ENCODE peak calls at places on chromosomes 5 and 9, in seven cellular contexts. T is mesendoderm, Q is H9, Y is neuronal stem cell, J is H1, U is mesenchymal stem cell, R is trophoblast cell. L is an unnamed sample.

GRCh38 chr9:15249042-15249818 is 57.8 kb downstream of the TTC39B start:
- DNase-seq in U (peak), J (no peak), Y (no peak), T (peak), Q (no peak), R (no peak), L (peak)

GRCh38 chr5:150492621-150493020 is 15.3 kb upstream of the NDST1 start:
- DNase-seq in R (peak), Q (no peak), U (peak), T (no peak), Y (no peak), J (no peak), L (peak)

GRCh38 chr9:106758911-106759310 is 104.1 kb upstream of the ZNF462 start:
- DNase-seq in Q (no peak), J (no peak), U (peak), T (no peak), Y (no peak), R (no peak), L (no peak)

GRCh38 chr5:136210259-136210658 is 17.3 kb upstream of the SMIM32 start:
- DNase-seq in J (no peak), U (peak), Q (no peak), T (no peak), Y (no peak), R (no peak), L (no peak)

GRCh38 chr9:23194281-23194680 is 631.8 kb downstream of the ELAVL2 start:
- DNase-seq in Q (no peak), Y (no peak), R (no peak), U (no peak), T (no peak), J (no peak), L (no peak)

GRCh38 chr9:29319727-29320513 is 1746.6 kb upstream of the C9orf72 start:
- DNase-seq in Y (no peak), R (no peak), Q (no peak), J (no peak), U (peak), T (no peak), L (no peak)

GRCh38 chr5:125140855-125141254 is 394.4 kb upstream of the ZNF608 start:
- DNase-seq in Y (no peak), T (no peak), Q (no peak), R (no peak), U (peak), J (no peak), L (peak)

GRCh38 chr9:33489070-33489469 is 15.3 kb upstream of the NOL6 start:
- DNase-seq in R (no peak), J (no peak), Q (no peak), U (peak), Y (no peak), T (no peak), L (peak)

GRCh38 chr9:89564257-89564878 is 40.4 kb upstream of the GADD45G start:
- DNase-seq in Q (peak), U (no peak), R (peak), J (peak), Y (peak), T (peak), L (no peak)

GRCh38 chr9:136862849-136863622 is 3.1 kb downstream of the EDF1 start:
- DNase-seq in U (no peak), T (no peak), J (no peak), Q (no peak), Y (no peak), R (no peak), L (no peak)

GRCh38 chr9:114900937-114901802 is 29.2 kb downstream of the TNFSF8 start:
- DNase-seq in Q (no peak), R (peak), U (peak), T (no peak), Y (no peak), J (no peak), L (peak)

GRCh38 chr5:143887901-143888648 is 76.1 kb downstream of the HMHB1 start:
- DNase-seq in U (peak), R (no peak), Q (no peak), Y (no peak), T (no peak), J (no peak), L (peak)

GRCh38 chr5:140020601-140021177 is 22.4 kb downstream of the NRG2 start:
- DNase-seq in U (no peak), Y (no peak), J (no peak), Q (no peak), R (no peak), T (no peak), L (no peak)

GRCh38 chr5:139845846-139846681 is 50.5 kb downstream of the PSD2 start:
- DNase-seq in Q (no peak), Y (no peak), R (no peak), U (no peak), J (no peak), T (no peak), L (no peak)

GRCh38 chr5:6551955-6552313 is 80.9 kb downstream of the NSUN2 start:
- DNase-seq in J (no peak), T (no peak), U (no peak), Y (no peak), R (no peak), Q (no peak), L (no peak)

GRCh38 chr5:102778478-102778877 is 23.4 kb downstream of the PAM start:
- DNase-seq in Q (no peak), R (no peak), U (no peak), J (no peak), T (no peak), Y (no peak), L (peak)

GRCh38 chr5:59738039-59738438 is 155.5 kb downstream of the PDE4D start:
- DNase-seq in Q (no peak), T (no peak), Y (no peak), J (no peak), R (no peak), U (no peak), L (no peak)

GRCh38 chr5:114952876-114953275 is 216.8 kb downstream of the TRIM36 start:
- DNase-seq in R (no peak), T (no peak), Q (no peak), U (no peak), J (no peak), Y (no peak), L (no peak)

GRCh38 chr9:129868033-129868395 is 32.8 kb downstream of the USP20 start:
- DNase-seq in Y (no peak), Q (no peak), T (no peak), J (no peak), R (no peak), U (no peak), L (no peak)

GRCh38 chr9:129864991-129865647 is 29.9 kb downstream of the USP20 start:
- DNase-seq in Y (no peak), R (no peak), Q (peak), J (no peak), U (no peak), T (peak), L (no peak)

GRCh38 chr9:129866373-129867137 is 31.3 kb downstream of the USP20 start:
- DNase-seq in Q (no peak), R (no peak), Y (no peak), U (no peak), T (no peak), J (no peak), L (no peak)

GRCh38 chr9:129867138-129868032 is 32.1 kb downstream of the USP20 start:
- DNase-seq in Q (peak), U (no peak), Y (no peak), R (no peak), J (no peak), T (peak), L (no peak)

DNA sequence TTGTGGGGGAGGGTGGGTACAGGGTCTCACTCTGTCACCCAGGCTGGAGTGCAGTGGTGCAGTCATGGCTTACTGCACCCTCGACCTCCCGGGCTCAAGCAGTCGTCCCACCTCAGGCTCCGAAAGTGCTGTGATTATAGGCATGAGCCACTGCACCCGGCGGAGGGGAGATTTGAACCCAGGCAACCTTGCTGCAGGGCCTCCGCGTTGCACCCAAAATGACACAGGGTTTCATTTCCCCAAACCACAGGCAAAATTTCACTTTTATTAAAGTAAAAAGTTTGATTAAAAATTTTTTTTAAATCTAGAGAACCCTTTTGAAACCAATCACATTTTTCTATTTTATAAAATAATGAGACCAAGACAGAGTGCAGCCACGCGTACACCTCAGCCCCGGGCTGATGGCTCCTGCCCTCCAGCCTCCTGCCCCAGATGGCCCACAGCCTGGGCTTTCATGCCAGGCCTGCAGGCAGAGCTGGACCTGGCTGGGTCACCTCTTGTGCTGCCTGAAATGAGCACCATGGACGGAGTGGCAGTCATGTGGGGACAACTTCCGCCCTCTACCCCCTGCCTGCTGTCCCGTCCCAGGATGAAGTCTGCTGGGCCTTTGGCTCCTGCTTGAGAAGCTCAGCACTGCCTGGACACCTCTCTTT is 30.5 kb downstream of the USP20 start:
- DNase-seq in Q (peak), R (no peak), U (no peak), J (no peak), T (no peak), Y (no peak), L (no peak)
- H2BK5ac ChIP-seq in Q (no peak), R (no peak), U (no peak), J (no peak), T (no peak), Y (no peak), L (no peak)

GRCh38 chr9:4670591-4670990 is 4.3 kb upstream of the SPATA6L start:
- DNase-seq in R (no peak), J (no peak), T (no peak), Q (no peak), Y (no peak), U (no peak), L (no peak)
- H2BK5ac ChIP-seq in R (no peak), J (no peak), T (no peak), Q (no peak), Y (no peak), U (no peak), L (no peak)

GRCh38 chr9:109512170-109512756 is 14.2 kb upstream of the PTPN3 start:
- DNase-seq in R (no peak), Q (no peak), U (no peak), J (no peak), T (no peak), Y (no peak), L (no peak)
- H2BK5ac ChIP-seq in R (no peak), Q (no peak), U (no peak), J (no peak), T (no peak), Y (no peak), L (no peak)

GRCh38 chr9:75239176-75239575 is 150.9 kb downstream of the OSTF1 start:
- DNase-seq in J (no peak), U (peak), T (no peak), Y (no peak), R (peak), Q (no peak), L (peak)
- H2BK5ac ChIP-seq in J (no peak), U (no peak), T (no peak), Y (no peak), R (no peak), Q (no peak), L (no peak)

DNA sequence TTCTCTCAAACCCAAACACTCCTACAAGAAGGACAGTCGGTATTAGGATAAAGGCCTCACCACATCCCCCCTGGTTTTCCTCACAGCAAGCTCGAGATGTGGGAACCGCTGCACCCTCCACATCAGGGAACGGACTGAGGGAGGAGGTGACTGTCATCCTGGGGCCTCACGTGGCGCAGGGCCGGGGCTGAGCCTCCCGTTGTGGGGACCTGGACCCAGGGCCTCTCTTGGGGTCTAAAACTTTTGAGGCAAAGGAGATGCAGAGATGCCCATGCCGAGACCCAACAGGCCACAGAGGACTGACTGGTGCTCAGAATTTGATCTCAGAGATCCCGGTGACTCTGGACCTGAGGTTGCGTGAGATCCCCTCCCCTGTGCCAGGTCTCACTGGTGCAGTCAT is 72.7 kb downstream of the MRPL36 start:
- DNase-seq in Y (no peak), T (no peak), R (no peak), Q (peak), U (no peak), J (no peak), L (no peak)
- H2BK5ac ChIP-seq in Y (no peak), T (no peak), R (no peak), Q (no peak), U (no peak), J (no peak), L (no peak)

DNA sequence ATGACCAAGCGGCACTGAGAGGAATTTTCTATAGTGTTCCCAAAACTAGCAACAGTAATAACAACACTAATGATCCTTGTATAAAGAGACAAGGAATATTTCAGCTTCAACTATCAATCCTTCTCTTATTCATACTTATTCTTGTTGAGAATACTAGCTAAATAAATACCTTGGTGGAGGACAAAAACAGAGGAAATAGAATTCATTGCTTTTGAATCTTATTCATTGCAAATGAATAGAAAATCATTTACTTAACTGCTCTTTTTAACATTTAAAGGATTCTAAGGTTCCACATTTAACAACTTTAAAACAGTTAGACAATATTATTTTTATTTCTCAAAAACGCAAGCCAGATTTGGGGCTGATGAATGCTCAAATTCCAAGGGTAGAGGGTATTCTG is 22.4 kb downstream of the SKIC3 start:
- DNase-seq in Q (no peak), Y (no peak), U (no peak), R (no peak), T (no peak), J (no peak), L (no peak)
- H2BK5ac ChIP-seq in Q (no peak), Y (no peak), U (no peak), R (no peak), T (no peak), J (no peak), L (no peak)

GRCh38 chr5:72882989-72883388 is 66.5 kb downstream of the TNPO1 start:
- DNase-seq in Q (no peak), U (no peak), J (no peak), Y (no peak), T (no peak), R (no peak), L (no peak)

GRCh38 chr5:72888595-72888994 is 67.2 kb upstream of the FCHO2 start:
- DNase-seq in Y (no peak), R (no peak), U (no peak), T (no peak), J (no peak), Q (no peak), L (no peak)

GRCh38 chr5:72885824-72886223 is 69.4 kb downstream of the TNPO1 start:
- DNase-seq in T (no peak), Y (no peak), J (no peak), R (no peak), U (no peak), Q (no peak), L (no peak)

GRCh38 chr5:72884911-72885310 is 68.5 kb downstream of the TNPO1 start:
- DNase-seq in Y (no peak), R (no peak), T (no peak), J (no peak), Q (no peak), U (no peak), L (no peak)

DNA sequence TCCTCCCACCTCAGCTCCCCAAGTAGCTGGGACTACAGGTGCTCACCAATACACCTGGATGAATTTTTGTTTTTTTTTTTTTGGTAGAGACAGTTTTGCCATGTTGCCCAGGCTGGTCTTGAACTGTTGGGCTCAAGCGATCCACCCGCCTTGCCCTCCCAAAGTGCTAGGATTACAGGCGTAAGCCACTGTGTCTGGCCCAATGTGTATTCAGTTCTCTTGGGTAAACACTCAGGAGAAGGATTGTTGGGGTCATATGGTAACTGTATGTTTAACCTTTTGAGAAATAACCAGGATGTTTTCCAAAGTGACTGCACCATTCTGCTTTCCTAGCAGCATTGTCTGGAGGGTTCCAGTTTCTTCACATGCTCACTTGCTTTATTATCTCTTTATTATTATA is 67.4 kb downstream of the TNPO1 start:
- DNase-seq in Q (no peak), U (no peak), R (no peak), J (no peak), T (peak), Y (no peak), L (no peak)
- H2BK5ac ChIP-seq in Q (no peak), U (no peak), R (no peak), J (no peak), T (no peak), Y (no peak), L (no peak)

DNA sequence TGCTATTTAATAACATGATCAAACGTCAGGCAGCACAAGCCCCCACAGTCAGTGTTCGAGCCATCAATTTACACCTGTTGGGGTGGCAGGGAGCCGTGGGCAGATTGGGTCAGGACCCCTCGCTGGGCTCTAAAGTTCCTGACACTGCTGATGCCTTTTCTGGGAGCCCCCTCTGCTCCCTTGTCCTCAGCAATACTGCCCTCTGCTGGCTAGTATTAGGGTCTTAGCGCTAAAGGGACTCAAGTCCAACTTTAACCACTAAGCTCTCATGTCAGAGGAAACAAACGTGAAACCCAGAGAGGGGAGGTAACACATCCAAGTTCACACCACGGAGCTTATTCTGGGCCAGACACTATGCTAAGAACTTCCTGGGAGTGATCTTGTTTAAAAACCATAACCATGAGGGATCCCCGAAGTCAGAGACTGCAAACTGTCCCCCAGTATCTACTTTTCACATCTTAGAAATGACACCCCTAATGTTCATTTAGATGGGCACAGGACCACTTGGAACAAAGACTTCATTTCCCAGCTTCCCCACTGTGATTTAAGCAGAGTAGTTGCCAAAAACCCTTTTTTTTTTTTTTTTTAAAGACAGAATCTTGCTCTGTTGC is 20.4 kb downstream of the ANKS6 start:
- DNase-seq in Y (peak), T (peak), U (peak), Q (peak), J (no peak), R (peak), L (peak)
- H2BK5ac ChIP-seq in Y (no peak), T (no peak), U (no peak), Q (no peak), J (no peak), R (no peak), L (no peak)

GRCh38 chr5:1670342-1670741 is 129.3 kb downstream of the MRPL36 start:
- DNase-seq in J (no peak), R (no peak), Y (no peak), T (no peak), U (peak), Q (no peak), L (peak)
- H2BK5ac ChIP-seq in J (no peak), R (no peak), Y (no peak), T (no peak), U (no peak), Q (no peak), L (no peak)